ENCODE peak calls at places on chromosome 16, in eight cellular contexts. E is SK-N-SH, V is K562, M is HCT116, Q is GM23338, I is HL-60, N is GM12878, P is HepG2. C is an unnamed sample.

GRCh38 chr16:78444-79145 is 570 bp downstream of the MPG start:
- DNase-seq in Q (no peak), E (no peak), M (no peak), I (peak), V (peak), N (no peak), P (no peak), C (no peak)

GRCh38 chr16:12971216-12971615 is 69.8 kb downstream of the SHISA9 start:
- DNase-seq in E (peak), N (no peak), M (no peak), V (peak), Q (no peak), I (no peak), P (no peak), C (no peak)

GRCh38 chr16:14373901-14374300 is 256.2 kb downstream of the PARN start:
- DNase-seq in P (no peak), V (no peak), Q (no peak), E (no peak), N (no peak), I (no peak), M (no peak), C (no peak)

GRCh38 chr16:81558444-81559175 is 114.0 kb downstream of the CMIP start:
- DNase-seq in V (peak), Q (peak), N (no peak), I (peak), E (no peak), M (no peak), P (peak), C (no peak)

GRCh38 chr16:50699345-50700159 is 6.1 kb downstream of the NOD2 start:
- DNase-seq in M (no peak), Q (no peak), E (no peak), V (no peak), P (peak), N (no peak), I (peak), C (no peak)

GRCh38 chr16:77679901-77680300 is 42.4 kb upstream of the NUDT7 start:
- DNase-seq in E (no peak), Q (no peak), M (peak), I (peak), P (no peak), V (peak), N (no peak), C (no peak)

GRCh38 chr16:84511180-84511800 is 6.8 kb upstream of the MEAK7 start:
- DNase-seq in V (peak), E (peak), I (peak), P (peak), M (peak), Q (peak), N (peak), C (no peak)

GRCh38 chr16:1552129-1552528 is 18.7 kb downstream of the TMEM204 start:
- DNase-seq in V (no peak), N (no peak), M (no peak), Q (no peak), P (no peak), E (no peak), I (no peak), C (no peak)

GRCh38 chr16:19874026-19874425 is 10.6 kb downstream of the GPRC5B start:
- DNase-seq in M (no peak), N (no peak), Q (no peak), I (no peak), P (no peak), E (no peak), V (no peak), C (no peak)

GRCh38 chr16:27383511-27384243 is 18.3 kb upstream of the IL21R start:
- DNase-seq in Q (no peak), I (peak), V (no peak), P (no peak), M (no peak), E (no peak), N (no peak), C (no peak)

GRCh38 chr16:86665319-86665675 is 86.9 kb downstream of the FOXL1 start:
- DNase-seq in Q (no peak), E (no peak), M (no peak), N (peak), I (no peak), P (peak), V (no peak), C (no peak)

GRCh38 chr16:86663691-86664517 is 85.6 kb downstream of the FOXL1 start:
- DNase-seq in M (no peak), P (no peak), N (no peak), E (no peak), Q (no peak), V (no peak), I (no peak), C (peak)

GRCh38 chr16:86665929-86666328 is 87.6 kb downstream of the FOXL1 start:
- DNase-seq in P (no peak), N (no peak), V (no peak), E (no peak), I (no peak), M (no peak), Q (no peak), C (no peak)

GRCh38 chr16:86662740-86663139 is 84.4 kb downstream of the FOXL1 start:
- DNase-seq in N (no peak), V (no peak), I (no peak), M (no peak), Q (no peak), P (no peak), E (no peak), C (no peak)

DNA sequence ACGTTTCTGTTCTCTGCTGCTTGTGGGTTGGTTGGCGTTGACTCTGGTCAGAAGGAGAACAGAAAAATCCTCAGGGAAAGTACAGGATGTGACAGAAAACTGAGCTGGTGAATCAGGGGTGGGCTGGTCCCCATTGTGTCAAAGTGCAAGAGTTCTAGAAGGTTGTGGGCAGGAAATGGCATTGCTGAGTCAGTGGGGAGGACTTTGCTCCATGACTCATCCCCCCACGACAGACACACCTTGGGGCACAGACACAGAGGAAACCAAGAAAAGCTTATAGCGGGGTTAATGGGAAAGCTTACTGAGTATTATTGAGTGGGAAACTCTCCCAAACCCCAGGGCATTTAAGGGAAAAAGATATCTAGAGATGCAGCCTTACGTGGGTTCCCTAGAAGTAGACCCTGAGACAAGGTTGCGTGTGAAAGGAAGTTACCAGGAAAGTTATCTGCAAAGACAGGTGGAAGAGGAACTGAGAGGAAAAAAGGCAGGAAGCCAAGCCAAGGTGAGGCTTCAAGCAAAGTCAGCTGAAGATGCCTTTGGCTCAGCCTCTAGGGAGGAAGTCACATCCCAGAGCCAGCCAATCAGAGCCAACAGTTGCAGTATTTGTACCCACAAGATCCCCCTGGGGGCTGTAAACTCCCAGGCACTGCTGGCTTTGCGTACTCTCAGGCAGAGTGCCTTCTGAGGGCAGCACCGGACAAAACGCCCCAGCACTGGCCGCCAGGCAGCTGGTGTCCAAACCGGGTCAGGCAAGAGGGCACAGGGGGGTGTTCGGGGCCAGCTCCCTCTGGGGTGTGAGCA is 86.4 kb downstream of the FOXL1 start:
- DNase-seq in Q (no peak), M (peak), E (no peak), V (peak), P (peak), N (peak), I (no peak), C (peak)
- TF ChIP-seq POLR2AphosphoS5 in Q (no peak), M (peak), E (peak), V (no peak), P (no peak), N (no peak), I (no peak), C (no peak)

DNA sequence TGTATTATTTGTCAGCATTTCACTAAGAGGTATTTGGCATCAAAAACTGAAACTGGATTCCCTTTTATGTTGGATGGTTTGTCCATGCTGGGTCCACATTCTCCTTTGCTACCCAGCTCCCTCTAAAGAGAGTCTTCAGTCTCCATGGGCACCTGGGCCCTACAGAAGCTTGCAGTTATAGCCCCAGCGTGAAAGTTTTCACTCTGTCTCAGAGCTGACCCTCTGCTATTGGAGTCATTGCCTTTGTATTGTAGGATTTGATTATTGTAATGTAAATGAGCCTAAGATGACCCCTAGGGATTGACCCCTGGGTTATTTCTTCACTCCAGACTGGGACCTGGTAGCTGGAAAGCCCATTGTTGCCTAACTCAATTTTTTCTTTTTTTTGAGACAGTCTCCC is 1026.5 kb upstream of the EEF2KMT start:
- DNase-seq in Q (no peak), I (no peak), N (no peak), V (no peak), E (no peak), M (no peak), P (no peak), C (no peak)
- TF ChIP-seq REST in Q (no peak), I (no peak), N (no peak), V (no peak), E (no peak), M (no peak), P (no peak), C (no peak)

GRCh38 chr16:49513040-49513439 is 139.4 kb downstream of the C16orf78 start:
- DNase-seq in E (peak), Q (peak), V (peak), I (peak), M (no peak), P (no peak), N (no peak), C (no peak)

GRCh38 chr16:49515861-49516260 is 142.3 kb downstream of the C16orf78 start:
- DNase-seq in I (no peak), N (no peak), E (no peak), V (no peak), M (no peak), P (no peak), Q (no peak), C (no peak)

GRCh38 chr16:49516382-49517036 is 142.9 kb downstream of the C16orf78 start:
- DNase-seq in V (no peak), Q (no peak), I (no peak), M (no peak), N (no peak), P (no peak), E (no peak), C (no peak)

GRCh38 chr16:49515016-49515415 is 141.4 kb downstream of the C16orf78 start:
- DNase-seq in P (no peak), V (no peak), E (no peak), I (no peak), Q (no peak), N (no peak), M (no peak), C (no peak)

GRCh38 chr16:49514391-49514980 is 140.9 kb downstream of the C16orf78 start:
- DNase-seq in N (no peak), E (peak), P (no peak), V (no peak), M (no peak), Q (no peak), I (no peak), C (no peak)
- TF ChIP-seq CTCF in N (no peak), E (no peak), P (no peak), V (no peak), M (no peak), Q (no peak), I (no peak), C (no peak)

GRCh38 chr16:23148513-23149266 is 562 bp downstream of the USP31 start:
- DNase-seq in E (peak), P (peak), V (peak), Q (peak), N (no peak), I (peak), M (no peak), C (no peak)
- TF ChIP-seq POLR2AphosphoS5 in E (no peak), P (peak), V (no peak), Q (no peak), N (no peak), I (peak), M (peak), C (peak)

GRCh38 chr16:11254913-11255736 is 879 bp downstream of the SOCS1 start:
- DNase-seq in I (no peak), N (no peak), M (no peak), E (peak), P (no peak), V (peak), Q (no peak), C (no peak)
- TF ChIP-seq REST in I (no peak), N (no peak), M (no peak), E (no peak), P (no peak), V (no peak), Q (no peak), C (no peak)

DNA sequence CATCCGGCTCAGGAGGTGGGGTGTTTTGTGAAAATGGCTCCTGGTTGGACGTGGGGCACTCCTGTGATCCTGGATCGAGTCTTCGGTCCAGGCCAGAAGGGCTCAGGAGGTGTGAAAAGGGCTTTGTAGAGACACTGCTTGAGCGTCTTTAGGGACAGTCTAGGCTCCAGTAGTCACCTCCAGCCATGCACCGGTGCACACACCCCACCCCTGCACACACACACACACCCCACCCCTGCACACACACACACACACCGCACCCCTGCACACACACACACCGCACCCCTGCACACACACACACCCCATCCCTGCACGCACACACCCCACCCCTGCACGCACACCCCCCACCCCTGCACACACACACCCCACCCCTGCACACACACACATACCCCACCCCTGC is 19.1 kb downstream of the CHMP1A start:
- DNase-seq in Q (no peak), E (no peak), P (no peak), M (no peak), I (no peak), V (no peak), N (no peak), C (no peak)
- TF ChIP-seq CTCF in Q (no peak), E (no peak), P (no peak), M (no peak), I (no peak), V (no peak), N (no peak), C (no peak)

GRCh38 chr16:68736561-68736960 is 531 bp upstream of the CDH1 start:
- DNase-seq in M (no peak), N (no peak), P (no peak), E (no peak), Q (no peak), V (no peak), I (no peak), C (no peak)

GRCh38 chr16:68739964-68740627 is 3.0 kb downstream of the CDH1 start:
- DNase-seq in V (peak), N (no peak), Q (no peak), M (no peak), I (no peak), P (peak), E (no peak), C (no peak)

GRCh38 chr16:68737730-68738590 is 868 bp downstream of the CDH1 start:
- DNase-seq in I (no peak), M (no peak), N (no peak), P (no peak), V (no peak), E (peak), Q (peak), C (no peak)

GRCh38 chr16:68734782-68735181 is 2.3 kb upstream of the CDH1 start:
- DNase-seq in I (no peak), P (no peak), N (no peak), M (no peak), Q (no peak), V (no peak), E (no peak), C (no peak)

DNA sequence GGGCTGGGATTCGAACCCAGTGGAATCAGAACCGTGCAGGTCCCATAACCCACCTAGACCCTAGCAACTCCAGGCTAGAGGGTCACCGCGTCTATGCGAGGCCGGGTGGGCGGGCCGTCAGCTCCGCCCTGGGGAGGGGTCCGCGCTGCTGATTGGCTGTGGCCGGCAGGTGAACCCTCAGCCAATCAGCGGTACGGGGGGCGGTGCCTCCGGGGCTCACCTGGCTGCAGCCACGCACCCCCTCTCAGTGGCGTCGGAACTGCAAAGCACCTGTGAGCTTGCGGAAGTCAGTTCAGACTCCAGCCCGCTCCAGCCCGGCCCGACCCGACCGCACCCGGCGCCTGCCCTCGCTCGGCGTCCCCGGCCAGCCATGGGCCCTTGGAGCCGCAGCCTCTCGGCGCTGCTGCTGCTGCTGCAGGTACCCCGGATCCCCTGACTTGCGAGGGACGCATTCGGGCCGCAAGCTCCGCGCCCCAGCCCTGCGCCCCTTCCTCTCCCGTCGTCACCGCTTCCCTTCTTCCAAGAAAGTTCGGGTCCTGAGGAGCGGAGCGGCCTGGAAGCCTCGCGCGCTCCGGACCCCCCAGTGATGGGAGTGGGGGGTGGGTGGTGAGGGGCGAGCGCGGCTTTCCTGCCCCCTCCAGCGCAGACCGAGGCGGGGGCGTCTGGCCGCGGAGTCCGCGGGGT is at the start of gene CDH1:
- DNase-seq in I (no peak), M (peak), N (no peak), E (peak), Q (peak), V (no peak), P (no peak), C (no peak)
- TF ChIP-seq POLR2AphosphoS5 in I (no peak), M (peak), N (no peak), E (no peak), Q (peak), V (no peak), P (no peak), C (no peak)

DNA sequence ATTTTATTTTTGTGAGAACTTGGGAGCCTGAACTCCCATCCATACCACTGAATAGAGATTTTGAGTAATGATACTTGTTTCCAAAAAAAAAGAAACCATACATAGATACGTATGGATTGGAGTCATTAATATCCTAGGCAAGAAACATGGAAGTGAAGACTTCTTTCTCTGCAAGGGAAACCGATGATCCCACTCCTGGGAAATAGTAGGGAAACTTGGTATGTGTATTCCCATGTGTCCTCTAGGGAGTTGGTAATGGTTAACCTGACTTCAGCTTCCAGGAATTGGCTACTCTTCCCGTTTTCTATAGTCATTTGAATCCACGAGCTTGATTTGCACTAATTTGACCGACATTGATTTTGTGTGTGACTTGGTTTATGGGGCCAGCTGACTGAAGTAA is 5.4 kb downstream of the FUS start:
- DNase-seq in P (no peak), V (no peak), E (no peak), I (no peak), Q (no peak), M (no peak), N (no peak), C (no peak)
- TF ChIP-seq REST in P (no peak), V (no peak), E (no peak), I (no peak), Q (no peak), M (no peak), N (no peak), C (no peak)